ENCODE peak calls at places on chromosomes 6 and 20, in five cellular contexts. G is IMR-90, U is uterus, W is cardiac muscle cell, A is kidney epithelial cell. Z is an unnamed sample.

GRCh38 chr6:30893001-30893591 is 8.8 kb downstream of the DDR1 start:
- DNase-seq in W (no peak), G (no peak), U (no peak), A (no peak), Z (no peak)

GRCh38 chr20:62466071-62466760 is 9.6 kb downstream of the GATA5 start:
- DNase-seq in W (no peak), A (no peak), G (no peak), U (no peak), Z (no peak)

GRCh38 chr6:106039836-106040592 is 46.1 kb upstream of the PRDM1 start:
- DNase-seq in W (no peak), U (no peak), G (no peak), A (no peak), Z (no peak)

GRCh38 chr6:42449917-42450313 is 1.8 kb downstream of the TRERF1 start:
- DNase-seq in U (no peak), A (no peak), W (no peak), G (peak; percentile 38), Z (no peak)

GRCh38 chr6:10478187-10479040 is 42.7 kb upstream of the GCNT2 start:
- DNase-seq in A (no peak), W (peak; percentile 47), G (peak; percentile 42), U (no peak), Z (no peak)

GRCh38 chr20:23966927-23967615 is 21.5 kb downstream of the GGTLC1 start:
- DNase-seq in U (no peak), W (no peak), G (no peak), A (no peak), Z (no peak)

GRCh38 chr6:42260972-42261371 is 43.3 kb upstream of the MRPS10 start:
- DNase-seq in G (no peak), W (peak; percentile 34), A (no peak), U (peak; percentile 58), Z (no peak)

GRCh38 chr6:106739387-106739786 is 110.0 kb downstream of the QRSL1 start:
- DNase-seq in A (no peak), G (no peak), U (no peak), W (no peak), Z (no peak)

GRCh38 chr6:44219053-44219814 is 2.5 kb downstream of the MYMX start:
- DNase-seq in G (peak; percentile 55), A (no peak), U (peak; percentile 80), W (peak; percentile 94), Z (no peak)

GRCh38 chr20:49846206-49846807 is 33.7 kb downstream of the SLC9A8 start:
- DNase-seq in A (no peak), U (peak; percentile 56), W (peak; percentile 71), G (peak; percentile 58), Z (peak; percentile 2)

GRCh38 chr20:33686984-33687366 is 790 bp upstream of the E2F1 start:
- DNase-seq in G (no peak), U (no peak), A (no peak), W (no peak), Z (no peak)

GRCh38 chr6:20238688-20239587 is 26.7 kb upstream of the MBOAT1 start:
- DNase-seq in G (no peak), W (peak; percentile 22), A (no peak), U (no peak), Z (no peak)

GRCh38 chr20:61037498-61037897 is 214.6 kb upstream of the CDH4 start:
- DNase-seq in G (no peak), U (no peak), A (no peak), W (no peak), Z (no peak)

GRCh38 chr6:1129141-1129540 is 182.8 kb upstream of the FOXQ1 start:
- DNase-seq in G (peak; percentile 55), W (no peak), U (no peak), A (no peak), Z (peak; percentile 30)

GRCh38 chr6:93163146-93163545 is 256.2 kb downstream of the EPHA7 start:
- DNase-seq in W (no peak), U (no peak), G (no peak), A (no peak), Z (peak; percentile 56)

GRCh38 chr6:122184260-122184934 is 215.1 kb upstream of the HSF2 start:
- DNase-seq in U (no peak), W (peak; percentile 23), G (peak; percentile 47), A (no peak), Z (no peak)

GRCh38 chr6:97133071-97133470 is 149.9 kb downstream of the MMS22L start:
- DNase-seq in W (peak; percentile 23), G (no peak), U (no peak), A (no peak), Z (no peak)

GRCh38 chr20:57450419-57450818 is 59.2 kb downstream of the RBM38 start:
- DNase-seq in W (no peak), G (peak; percentile 13), U (peak; percentile 38), A (no peak), Z (no peak)

GRCh38 chr6:111628117-111628866 is 22.6 kb upstream of the TRAF3IP2 start:
- DNase-seq in U (peak; percentile 36), W (no peak), G (no peak), A (no peak), Z (no peak)

GRCh38 chr6:15032015-15032414 is 213.9 kb upstream of the JARID2 start:
- DNase-seq in U (no peak), A (no peak), G (no peak), W (no peak), Z (no peak)

GRCh38 chr20:15550116-15550870 is 1023.0 kb downstream of the KIF16B start:
- DNase-seq in G (no peak), U (no peak), W (no peak), A (no peak), Z (no peak)

GRCh38 chr6:44622555-44622954 is 235.0 kb downstream of the CDC5L start:
- DNase-seq in W (no peak), U (no peak), A (no peak), G (no peak), Z (no peak)

GRCh38 chr6:53744321-53744720 is 50.5 kb upstream of the LRRC1 start:
- DNase-seq in G (no peak), W (no peak), A (no peak), U (no peak), Z (no peak)

GRCh38 chr20:3248167-3248992 is 9.4 kb upstream of the SLC4A11 start:
- DNase-seq in A (no peak), W (peak; percentile 49), G (no peak), U (no peak), Z (no peak)
- H3K4me3 ChIP-seq in A (no peak overlapping the region), W (no peak overlapping the region), G (no peak overlapping the region), U (no peak overlapping the region), Z (peak overlapping the region; percentile 21)

GRCh38 chr20:1912646-1913045 is 17.4 kb downstream of the SIRPA start:
- DNase-seq in A (no peak), W (no peak), G (no peak), U (no peak), Z (no peak)

GRCh38 chr20:1908191-1908590 is 13.0 kb downstream of the SIRPA start:
- DNase-seq in A (no peak), W (no peak), G (no peak), U (no peak), Z (no peak)

GRCh38 chr20:1911536-1911935 is 16.3 kb downstream of the SIRPA start:
- DNase-seq in G (no peak), A (no peak), U (no peak), W (no peak), Z (no peak)

GRCh38 chr20:1909097-1909496 is 13.9 kb downstream of the SIRPA start:
- DNase-seq in W (no peak), A (no peak), G (no peak), U (no peak), Z (no peak)

DNA sequence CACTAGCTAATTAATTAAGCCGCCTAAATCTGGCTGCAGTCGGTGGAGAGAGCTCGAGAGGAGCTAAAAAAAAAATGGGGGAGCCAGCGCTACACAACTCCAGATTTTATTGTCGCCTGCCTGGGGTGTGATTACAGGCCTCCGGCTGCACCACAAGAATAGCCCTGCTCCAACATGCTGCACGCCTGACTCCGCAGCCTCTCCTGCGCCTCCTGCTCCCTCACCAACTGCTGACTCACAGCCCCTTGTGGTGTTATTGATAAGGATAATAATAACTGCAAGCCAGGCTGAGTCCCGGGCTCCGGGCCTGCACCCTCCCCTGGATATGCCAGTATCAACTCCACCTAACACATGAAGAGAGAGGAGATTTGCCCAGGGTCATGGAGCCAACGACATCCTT is 16.8 kb downstream of the SIRPA start:
- DNase-seq in A (no peak), W (no peak), G (no peak), U (no peak), Z (no peak)
- H3K4me3 ChIP-seq in A (no peak overlapping the region), W (no peak overlapping the region), G (no peak overlapping the region), U (no peak overlapping the region), Z (no peak overlapping the region)

DNA sequence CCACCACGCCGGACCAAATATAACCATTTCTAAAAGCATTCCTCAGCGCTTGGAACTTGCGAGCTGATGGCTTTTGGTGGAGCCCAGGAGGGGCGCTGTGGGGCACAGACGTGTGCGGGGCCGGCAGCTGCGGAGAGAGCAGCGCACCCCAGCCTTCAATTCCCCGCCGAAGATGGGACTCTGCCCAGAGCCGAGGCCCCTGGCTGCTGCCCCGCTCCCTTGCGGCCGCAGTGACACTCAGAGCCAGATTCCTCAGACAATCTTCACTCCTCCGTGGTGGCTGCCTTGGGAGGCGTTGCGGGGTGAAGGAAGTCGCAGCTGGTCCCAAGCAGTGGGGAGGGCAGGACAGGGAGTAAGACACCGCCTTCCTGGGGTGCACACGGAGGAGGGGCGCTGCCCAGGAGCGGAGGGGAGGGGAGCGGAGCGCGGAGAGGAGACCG is 87.7 kb downstream of the TMEM242 start:
- DNase-seq in G (peak; percentile 33), W (peak; percentile 71), U (peak; percentile 73), A (no peak), Z (no peak)
- H3K4me3 ChIP-seq in G (peak overlapping the region; percentile 40), W (peak overlapping the region; percentile 30), U (peak overlapping the region; percentile 43), A (peak overlapping the region; percentile 38), Z (peak overlapping the region; percentile 47)

GRCh38 chr6:86936834-86937218 is 502 bp upstream of the HTR1E start:
- DNase-seq in U (no peak), W (no peak), A (no peak), G (no peak), Z (no peak)

GRCh38 chr6:86942761-86943526 is 5.6 kb downstream of the HTR1E start:
- DNase-seq in A (no peak), G (no peak), U (no peak), W (no peak), Z (no peak)

GRCh38 chr6:86934365-86934764 is 3.0 kb upstream of the HTR1E start:
- DNase-seq in A (no peak), G (no peak), W (no peak), U (no peak), Z (no peak)

GRCh38 chr6:86938814-86939213 is 1.5 kb downstream of the HTR1E start:
- DNase-seq in G (no peak), W (no peak), U (no peak), A (no peak), Z (no peak)

GRCh38 chr6:86937219-86938079 is at the start of gene HTR1E:
- DNase-seq in U (peak; percentile 39), G (peak; percentile 2), A (no peak), W (peak; percentile 81), Z (no peak)
- H3K4me3 ChIP-seq in U (peak within 1 kb of the TSS; percentile 41), G (no peak within 1 kb of the TSS), A (peak within 1 kb of the TSS; percentile 28), W (peak within 1 kb of the TSS; percentile 41), Z (peak within 1 kb of the TSS; percentile 14)